ENCODE peak calls at places on chromosomes 4 and X, in ten cellular contexts. J is tibial nerve, P is ovary, T is transverse colon, X is breast epithelium, L is heart left ventricle, E is upper lobe of left lung, O is testis, H is spleen, F is HCT116. M is an unnamed sample.
A peak's percentile ranks its signal among the peaks of the same experiment; 100 is the strongest.

GRCh38 chr4:159355456-159355855 is 252.6 kb downstream of the RAPGEF2 start:
- DNase-seq in H (no peak), J (no peak), T (no peak), P (no peak), O (no peak), F (no peak), X (no peak), E (no peak), L (no peak), M (no peak)

GRCh38 chrX:124217289-124218251 is 114.9 kb upstream of the TEX13D start:
- DNase-seq in H (peak; percentile 82), E (no peak), F (no peak), J (no peak), O (peak; percentile 13), X (no peak), T (peak; percentile 37), P (no peak), L (peak; percentile 38), M (no peak)

GRCh38 chr4:119082661-119083060 is 53.0 kb upstream of the MYOZ2 start:
- DNase-seq in F (no peak), L (no peak), P (no peak), E (no peak), J (no peak), O (no peak), H (no peak), X (no peak), T (no peak), M (no peak)

GRCh38 chr4:183412836-183413561 is 31.4 kb upstream of the CDKN2AIP start:
- DNase-seq in X (no peak), J (no peak), H (no peak), O (no peak), E (no peak), L (no peak), T (no peak), F (no peak), P (peak; percentile 9), M (no peak)

GRCh38 chr4:151184523-151185458 is 85.4 kb downstream of the RPS3A start:
- DNase-seq in P (no peak), E (no peak), L (no peak), J (no peak), F (peak; percentile 44), O (no peak), X (no peak), H (no peak), T (no peak), M (no peak)

GRCh38 chrX:124534530-124534929 is 188.2 kb downstream of the SH2D1A start:
- DNase-seq in O (no peak), P (no peak), E (no peak), T (no peak), J (no peak), F (no peak), X (no peak), L (no peak), H (no peak), M (no peak)

GRCh38 chr4:155722816-155723499 is 35.9 kb upstream of the GUCY1B1 start:
- DNase-seq in H (no peak), E (no peak), T (no peak), L (no peak), O (no peak), X (no peak), F (no peak), J (no peak), P (no peak), M (no peak)

GRCh38 chr4:680565-680930 is 6.2 kb downstream of the MYL5 start:
- DNase-seq in E (peak; percentile 81), J (no peak), X (no peak), O (no peak), F (no peak), T (peak; percentile 55), L (peak; percentile 38), H (peak; percentile 82), P (no peak), M (no peak)

GRCh38 chrX:40081679-40082068 is 16.1 kb downstream of the BCOR start:
- DNase-seq in F (no peak), L (no peak), J (no peak), X (no peak), P (no peak), H (no peak), O (no peak), E (no peak), T (no peak), M (no peak)

GRCh38 chrX:40083979-40084359 is 13.8 kb downstream of the BCOR start:
- DNase-seq in O (no peak), H (no peak), E (no peak), F (no peak), X (no peak), L (no peak), J (no peak), P (no peak), T (no peak), M (no peak)

GRCh38 chrX:40080896-40081678 is 16.7 kb downstream of the BCOR start:
- DNase-seq in L (no peak), J (no peak), E (no peak), H (no peak), O (no peak), X (no peak), P (no peak), F (no peak), T (no peak), M (no peak)

GRCh38 chrX:40083120-40083978 is 14.4 kb downstream of the BCOR start:
- DNase-seq in P (peak; percentile 69), F (no peak), X (no peak), T (no peak), H (peak; percentile 84), O (peak; percentile 30), J (no peak), L (no peak), E (peak; percentile 87), M (peak; percentile 42)

DNA sequence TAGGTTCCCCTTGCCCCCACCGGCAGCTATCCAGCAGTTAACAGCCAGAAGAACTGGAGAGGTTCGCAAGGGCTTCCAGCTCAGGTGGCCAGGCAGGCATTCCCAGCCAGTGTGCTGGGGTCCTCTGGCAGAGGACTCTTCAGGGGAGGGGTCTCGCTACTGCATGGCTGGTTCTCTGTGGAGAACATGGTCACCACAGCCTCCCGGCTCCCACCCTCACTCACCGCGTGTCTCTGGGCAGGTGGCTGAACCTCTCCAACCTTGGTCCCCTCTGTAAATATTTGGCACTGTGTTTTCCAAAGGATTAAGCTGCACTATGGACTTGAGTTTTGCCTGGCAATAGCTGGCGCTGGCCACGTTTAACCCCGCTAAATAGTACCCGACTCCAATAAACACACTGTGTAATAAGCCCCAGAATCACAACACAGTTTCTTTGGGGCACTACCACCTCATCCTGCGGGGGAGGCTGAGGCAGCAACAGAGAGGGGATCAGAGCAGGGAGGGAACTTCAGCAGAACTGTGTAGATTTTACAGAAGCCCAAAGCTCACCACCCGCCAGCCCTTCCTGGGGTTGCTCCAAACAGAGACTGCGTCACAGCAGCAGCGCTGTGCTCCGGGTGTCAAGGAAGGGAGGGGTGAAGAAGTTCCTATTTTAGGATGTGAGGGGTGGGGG is 15.2 kb downstream of the BCOR start:
- DNase-seq in P (no peak), X (no peak), J (no peak), F (no peak), L (peak; percentile 58), H (no peak), E (no peak), O (no peak), T (no peak), M (peak; percentile 39)
- H3K4me1 ChIP-seq in P (peaks cover 8% of the 10 kb centered on the region), X (no peaks in the 10 kb centered on the region), J (peaks cover 74% of the 10 kb centered on the region), F (peaks cover 40% of the 10 kb centered on the region), L (peaks cover 13% of the 10 kb centered on the region), H (peaks cover 23% of the 10 kb centered on the region), E (peaks cover 31% of the 10 kb centered on the region), O (peaks cover 16% of the 10 kb centered on the region), T (peaks cover 16% of the 10 kb centered on the region), M (no peaks in the 10 kb centered on the region)

GRCh38 chrX:41084044-41084359 is 1.2 kb upstream of the USP9X start:
- DNase-seq in O (no peak), T (no peak), X (no peak), F (no peak), H (no peak), E (no peak), L (no peak), J (no peak), P (no peak), M (no peak)

GRCh38 chrX:41084360-41085104 is 713 bp upstream of the USP9X start:
- DNase-seq in F (peak; percentile 89), J (peak; percentile 97), O (peak; percentile 95), H (peak; percentile 99), P (peak; percentile 100), T (peak; percentile 99), E (peak; percentile 97), X (peak; percentile 98), L (peak; percentile 98), M (peak; percentile 99)

GRCh38 chrX:41085883-41086626 is 810 bp downstream of the USP9X start:
- DNase-seq in F (no peak), T (peak; percentile 60), X (peak; percentile 59), E (peak; percentile 89), J (peak; percentile 14), O (peak; percentile 56), L (peak; percentile 47), P (peak; percentile 77), H (peak; percentile 92), M (peak; percentile 60)

GRCh38 chrX:41086627-41086932 is 1.3 kb downstream of the USP9X start:
- DNase-seq in P (no peak), X (no peak), J (peak; percentile 12), L (no peak), O (no peak), T (no peak), F (no peak), H (no peak), E (no peak), M (no peak)

DNA sequence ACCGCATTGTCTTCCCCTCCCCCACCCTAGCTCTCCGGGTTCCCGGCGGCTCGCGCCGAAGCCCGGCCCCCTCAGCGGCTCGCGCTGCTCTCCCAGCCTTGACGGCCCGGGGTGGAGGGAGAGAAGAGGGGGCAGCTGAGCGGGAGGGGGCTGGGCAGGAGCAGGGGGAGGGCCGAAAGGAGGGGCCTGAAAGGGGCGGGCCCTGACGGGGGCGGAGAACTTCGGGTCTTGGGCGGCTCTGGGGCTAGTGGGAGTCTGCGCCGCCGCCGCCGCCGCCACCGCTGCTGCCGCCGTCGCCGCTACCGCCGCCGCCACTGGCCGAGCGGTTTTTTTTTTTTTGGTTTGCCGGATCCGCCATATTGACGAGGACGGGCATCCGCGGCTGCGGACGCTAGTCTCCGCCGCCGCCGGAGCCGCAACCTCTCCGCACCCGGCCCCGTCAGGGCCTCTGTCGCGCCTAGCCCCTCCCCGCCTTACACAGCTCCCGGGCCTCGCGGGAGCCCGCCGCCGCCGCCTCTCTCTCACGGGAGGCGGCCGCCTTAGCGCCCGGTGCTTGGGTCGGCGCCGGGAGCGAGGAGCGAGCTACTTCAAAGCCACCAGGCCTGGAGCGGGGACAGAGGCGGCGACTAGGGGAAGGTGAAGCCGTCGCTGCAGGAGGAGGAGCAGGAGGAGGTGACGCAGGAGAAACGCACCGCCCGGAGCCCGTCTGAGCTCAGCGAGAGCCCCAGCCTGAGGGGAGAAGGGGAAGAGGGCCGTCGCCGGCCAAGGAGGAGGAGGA is at the start of gene USP9X:
- DNase-seq in J (peak; percentile 76), X (peak; percentile 91), F (peak; percentile 54), P (peak; percentile 95), L (peak; percentile 93), H (peak; percentile 98), E (peak; percentile 95), T (peak; percentile 95), O (peak; percentile 89), M (peak; percentile 95)
- TF ChIP-seq POLR2A in J (peak; percentile 54), X (no peak), F (peak; percentile 33), P (peak; percentile 57), L (peak; percentile 72), H (peak; percentile 35), E (peak; percentile 21), T (peak; percentile 64), O (peak; percentile 7), M (peak; percentile 59)

DNA sequence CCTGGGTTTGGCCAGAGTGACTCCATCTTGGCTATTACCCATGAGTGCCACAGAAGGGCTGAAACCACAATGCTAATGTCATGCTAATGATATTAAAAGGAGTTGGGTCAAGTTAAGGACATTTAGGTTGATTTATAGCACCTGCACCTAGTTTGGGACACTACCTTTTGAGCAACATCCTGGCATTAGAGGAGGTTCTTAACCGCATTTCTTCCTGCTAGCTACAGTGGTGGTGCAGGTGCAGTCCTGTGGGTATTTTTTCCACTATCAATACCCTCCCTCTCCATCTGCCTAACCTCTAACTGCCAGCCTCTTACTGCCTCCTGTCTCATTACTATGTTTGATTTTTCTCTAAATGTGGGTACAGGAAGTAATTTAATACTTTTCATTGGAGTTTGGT is 1276.1 kb downstream of the FSTL5 start:
- DNase-seq in E (no peak), J (no peak), H (no peak), P (no peak), F (no peak), X (no peak), T (no peak), L (no peak), O (no peak), M (no peak)
- H3K4me3 ChIP-seq in E (no peak overlapping the region), J (no peak overlapping the region), H (no peak overlapping the region), P (no peak overlapping the region), F (no peak overlapping the region), X (no peak overlapping the region), T (no peak overlapping the region), L (no peak overlapping the region), O (no peak overlapping the region), M (no peak overlapping the region)

DNA sequence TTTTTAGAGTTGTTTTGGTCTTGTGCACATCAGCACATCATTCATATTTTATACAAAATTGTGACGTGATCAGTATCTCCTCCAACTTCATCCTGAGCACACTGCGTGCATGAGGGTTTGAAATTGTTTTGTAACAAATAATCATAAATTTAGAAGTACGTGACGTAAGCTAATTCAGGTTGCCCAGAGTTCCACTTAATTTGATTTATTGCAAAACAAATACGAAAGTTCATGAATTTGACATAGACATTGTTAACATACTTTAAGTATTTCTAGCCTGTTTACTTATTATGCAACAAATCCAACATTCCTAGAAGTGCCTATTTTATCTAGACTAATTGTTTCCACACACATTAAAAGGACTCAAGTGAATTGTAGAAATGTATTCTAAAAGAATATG is 48.3 kb downstream of the MAP7D3 start:
- DNase-seq in O (no peak), H (no peak), F (no peak), J (no peak), E (no peak), L (no peak), X (no peak), T (no peak), P (no peak), M (no peak)
- H3K4me1 ChIP-seq in O (no peaks in the 10 kb centered on the region), H (peaks cover 10% of the 10 kb centered on the region), F (no peaks in the 10 kb centered on the region), J (peaks cover 39% of the 10 kb centered on the region), E (peaks cover 21% of the 10 kb centered on the region), L (peaks cover 11% of the 10 kb centered on the region), X (no peaks in the 10 kb centered on the region), T (peaks cover 11% of the 10 kb centered on the region), P (peaks cover 3% of the 10 kb centered on the region), M (no peaks in the 10 kb centered on the region)